ENCODE peak calls at places on chromosome 7, in eight cellular contexts. Q is pancreas, U is foreskin fibroblast, B is psoas muscle, I is cardiac muscle cell, R is Peyer's patch, Z is suprapubic skin, Y is uterus. E is an unnamed sample.

GRCh38 chr7:150838965-150839650 is 13.2 kb upstream of the AOC1 start:
- DNase-seq in Q (no peak), U (no peak), B (no peak), I (no peak), R (no peak), Z (no peak), Y (no peak), E (no peak)

GRCh38 chr7:99218406-99219184 is 10.7 kb upstream of the KPNA7 start:
- DNase-seq in Q (no peak), U (no peak), B (no peak), I (no peak), R (no peak), Z (no peak), Y (no peak), E (no peak)

GRCh38 chr7:157459966-157460365 is 123.2 kb downstream of the DNAJB6 start:
- DNase-seq in Q (no peak), U (no peak), B (no peak), I (no peak), R (no peak), Z (peak; percentile 43), Y (no peak), E (no peak)

GRCh38 chr7:94907420-94908203 is at the start of gene PPP1R9A:
- DNase-seq in Q (peak; percentile 70), U (peak; percentile 65), B (peak; percentile 40), I (peak; percentile 71), R (no peak), Z (no peak), Y (peak; percentile 31), E (no peak)

GRCh38 chr7:97133166-97133565 is 15.7 kb downstream of the SDHAF3 start:
- DNase-seq in Q (no peak), U (no peak), B (no peak), I (no peak), R (no peak), Z (no peak), Y (no peak), E (no peak)

GRCh38 chr7:114901771-114902170 is 20.1 kb upstream of the MDFIC start:
- DNase-seq in Q (no peak), U (peak; percentile 32), B (no peak), I (no peak), R (no peak), Z (no peak), Y (no peak), E (peak; percentile 94)

GRCh38 chr7:7719235-7719634 is 828 bp upstream of the RPA3 start:
- DNase-seq in Q (peak; percentile 63), U (peak; percentile 95), B (no peak), I (no peak), R (no peak), Z (no peak), Y (peak; percentile 37), E (peak; percentile 95)

GRCh38 chr7:21749318-21749717 is 196.4 kb downstream of the CDCA7L start:
- DNase-seq in Q (no peak), U (no peak), B (no peak), I (no peak), R (no peak), Z (no peak), Y (no peak), E (no peak)

GRCh38 chr7:102300643-102301211 is 14.1 kb downstream of the SH2B2 start:
- DNase-seq in Q (no peak), U (no peak), B (peak; percentile 61), I (peak; percentile 73), R (no peak), Z (no peak), Y (no peak), E (no peak)

GRCh38 chr7:158843775-158844174 is 12.6 kb upstream of the DYNC2I1 start:
- DNase-seq in Q (no peak), U (no peak), B (no peak), I (no peak), R (no peak), Z (no peak), Y (no peak), E (no peak)

GRCh38 chr7:137245890-137246289 is 97.6 kb downstream of the PTN start:
- DNase-seq in Q (no peak), U (peak; percentile 21), B (no peak), I (no peak), R (no peak), Z (no peak), Y (no peak), E (peak; percentile 30)

GRCh38 chr7:96179863-96180262 is 142.0 kb downstream of the SLC25A13 start:
- DNase-seq in Q (no peak), U (peak; percentile 20), B (no peak), I (no peak), R (no peak), Z (no peak), Y (no peak), E (peak; percentile 8)

GRCh38 chr7:84022686-84023308 is 171.8 kb downstream of the SEMA3A start:
- DNase-seq in Q (no peak), U (peak; percentile 42), B (no peak), I (no peak), R (no peak), Z (no peak), Y (no peak), E (peak; percentile 60)

GRCh38 chr7:128055668-128056067 is 24.4 kb upstream of the LRRC4 start:
- DNase-seq in Q (no peak), U (no peak), B (no peak), I (no peak), R (no peak), Z (no peak), Y (no peak), E (no peak)

GRCh38 chr7:5423272-5423843 is at the start of gene TNRC18:
- DNase-seq in Q (peak; percentile 63), U (no peak), B (peak; percentile 53), I (peak; percentile 52), R (no peak), Z (no peak), Y (peak; percentile 69), E (no peak)

GRCh38 chr7:47901542-47901941 is 46.7 kb downstream of the PKD1L1 start:
- DNase-seq in Q (no peak), U (peak; percentile 45), B (no peak), I (no peak), R (no peak), Z (no peak), Y (no peak), E (no peak)

GRCh38 chr7:151011097-151011409 is 13.2 kb downstream of the ATG9B start:
- DNase-seq in Q (no peak), U (no peak), B (no peak), I (peak; percentile 37), R (no peak), Z (no peak), Y (no peak), E (no peak)

GRCh38 chr7:157805716-157806115 is 468.9 kb downstream of the DNAJB6 start:
- DNase-seq in Q (no peak), U (no peak), B (no peak), I (no peak), R (no peak), Z (no peak), Y (no peak), E (no peak)

GRCh38 chr7:12130664-12131063 is 80.4 kb upstream of the TMEM106B start:
- DNase-seq in Q (no peak), U (no peak), B (no peak), I (no peak), R (no peak), Z (no peak), Y (no peak), E (peak; percentile 19)

GRCh38 chr7:110852156-110852858 is 238.6 kb upstream of the LRRN3 start:
- DNase-seq in Q (no peak), U (peak; percentile 16), B (no peak), I (no peak), R (no peak), Z (no peak), Y (no peak), E (peak; percentile 56)

GRCh38 chr7:39811161-39811614 is 138.9 kb upstream of the CDK13 start:
- DNase-seq in Q (no peak), U (peak; percentile 66), B (no peak), I (no peak), R (no peak), Z (no peak), Y (no peak), E (peak; percentile 77)

GRCh38 chr7:117012284-117013174 is 59.2 kb downstream of the ST7 start:
- DNase-seq in Q (no peak), U (peak; percentile 60), B (no peak), I (peak; percentile 48), R (no peak), Z (no peak), Y (no peak), E (peak; percentile 59)

GRCh38 chr7:55484834-55485233 is 87.5 kb downstream of the VOPP1 start:
- DNase-seq in Q (no peak), U (no peak), B (no peak), I (no peak), R (no peak), Z (no peak), Y (no peak), E (no peak)

GRCh38 chr7:128006550-128007292 is 24.5 kb downstream of the LRRC4 start:
- DNase-seq in Q (no peak), U (no peak), B (no peak), I (no peak), R (no peak), Z (no peak), Y (no peak), E (no peak)

GRCh38 chr7:32395168-32395567 is 95.0 kb downstream of the LSM5 start:
- DNase-seq in Q (no peak), U (no peak), B (no peak), I (no peak), R (no peak), Z (no peak), Y (no peak), E (no peak)

GRCh38 chr7:155521743-155522398 is 24.5 kb downstream of the CNPY1 start:
- DNase-seq in Q (no peak), U (no peak), B (no peak), I (no peak), R (no peak), Z (no peak), Y (no peak), E (no peak)

GRCh38 chr7:128882134-128882533 is 19.5 kb downstream of the ATP6V1F start:
- DNase-seq in Q (no peak), U (no peak), B (no peak), I (no peak), R (no peak), Z (no peak), Y (no peak), E (no peak)

GRCh38 chr7:131493559-131493958 is 62.9 kb downstream of the PODXL start:
- DNase-seq in Q (no peak), U (no peak), B (no peak), I (no peak), R (no peak), Z (no peak), Y (no peak), E (no peak)
- H3K4me3 ChIP-seq in Q (no peak overlapping the region), U (no peak overlapping the region), B (no peak overlapping the region), I (no peak overlapping the region), R (no peak overlapping the region), Z (no peak overlapping the region), Y (no peak overlapping the region), E (no peak overlapping the region)

GRCh38 chr7:1931951-1932270 is 261.8 kb downstream of the ELFN1 start:
- DNase-seq in Q (no peak), U (no peak), B (no peak), I (no peak), R (no peak), Z (no peak), Y (no peak), E (no peak)
- TF ChIP-seq CTCF in Q (no peak), U (no peak), B (no peak), I (no peak), R (no peak), Z (no peak), Y (no peak), E (no peak)

GRCh38 chr7:35691827-35692307 is 3.1 kb downstream of the HERPUD2 start:
- DNase-seq in Q (no peak), U (no peak), B (no peak), I (peak; percentile 7), R (peak; percentile 62), Z (no peak), Y (no peak), E (no peak)
- H3K4me3 ChIP-seq in Q (peak overlapping the region; percentile 99), U (peak overlapping the region; percentile 16), B (peak overlapping the region; percentile 96), I (peak overlapping the region; percentile 13), R (peak overlapping the region; percentile 79), Z (peak overlapping the region; percentile 85), Y (peak overlapping the region; percentile 95), E (no peak overlapping the region)

GRCh38 chr7:2659556-2660358 is 28.0 kb downstream of the TTYH3 start:
- DNase-seq in Q (no peak), U (no peak), B (no peak), I (no peak), R (no peak), Z (no peak), Y (no peak), E (no peak)
- TF ChIP-seq CTCF in Q (no peak), U (no peak), B (no peak), I (no peak), R (no peak), Z (no peak), Y (no peak), E (no peak)